ENCODE peak calls at places on chromosomes 13 and 19, in six cellular contexts. Y is neural progenitor cell, O is mammary epithelial cell, Q is DND-41, M is astrocyte, V is MM.1S. E is an unnamed sample.

GRCh38 chr13:79352107-79352506 is 53.9 kb downstream of the RBM26 start:
- DNase-seq in Y (no peak), O (no peak), Q (no peak), M (no peak), V (no peak), E (no peak)

GRCh38 chr13:97306646-97307045 is 84.5 kb downstream of the MBNL2 start:
- DNase-seq in Y (no peak), O (no peak), Q (no peak), M (no peak), V (no peak), E (peak; percentile 45)

GRCh38 chr13:98915563-98916348 is 62.1 kb downstream of the DOCK9 start:
- DNase-seq in Y (no peak), O (no peak), Q (no peak), M (no peak), V (no peak), E (no peak)

GRCh38 chr13:48078251-48078656 is 16.6 kb downstream of the MED4 start:
- DNase-seq in Y (no peak), O (peak; percentile 39), Q (peak; percentile 24), M (no peak), V (peak; percentile 75), E (peak; percentile 3)

GRCh38 chr13:34369925-34370324 is 552.0 kb downstream of the RFC3 start:
- DNase-seq in Y (no peak), O (no peak), Q (no peak), M (no peak), V (no peak), E (no peak)

GRCh38 chr19:15246198-15246481 is 13.9 kb upstream of the EPHX3 start:
- DNase-seq in Y (no peak), O (no peak), Q (no peak), M (no peak), V (no peak), E (no peak)

GRCh38 chr13:34070006-34070405 is 252.1 kb downstream of the RFC3 start:
- DNase-seq in Y (no peak), O (peak; percentile 67), Q (no peak), M (peak; percentile 66), V (no peak), E (peak; percentile 73)

GRCh38 chr19:5265260-5265659 is 75.4 kb downstream of the PTPRS start:
- DNase-seq in Y (no peak), O (no peak), Q (no peak), M (no peak), V (no peak), E (no peak)

GRCh38 chr19:47991191-47991808 is 670 bp downstream of the BSPH1 start:
- DNase-seq in Y (no peak), O (no peak), Q (no peak), M (no peak), V (no peak), E (no peak)

GRCh38 chr13:110382229-110382628 is 75.1 kb downstream of the COL4A2 start:
- DNase-seq in Y (no peak), O (peak; percentile 81), Q (no peak), M (peak; percentile 87), V (no peak), E (peak; percentile 40)

GRCh38 chr13:33388254-33388998 is 102.9 kb upstream of the STARD13 start:
- DNase-seq in Y (no peak), O (peak; percentile 59), Q (no peak), M (no peak), V (no peak), E (no peak)

GRCh38 chr19:1098177-1099051 is 3.2 kb upstream of the POLR2E start:
- DNase-seq in Y (no peak), O (no peak), Q (no peak), M (no peak), V (no peak), E (no peak)

GRCh38 chr13:27666951-27667350 is 45.3 kb downstream of the POLR1D start:
- DNase-seq in Y (no peak), O (no peak), Q (no peak), M (no peak), V (no peak), E (no peak)

GRCh38 chr19:16661480-16662034 is 618 bp downstream of the TMEM38A start:
- DNase-seq in Y (peak; percentile 16), O (no peak), Q (no peak), M (no peak), V (peak; percentile 71), E (no peak)

GRCh38 chr13:102405499-102406079 is 3.7 kb upstream of the FGF14 start:
- DNase-seq in Y (peak; percentile 81), O (peak; percentile 3), Q (peak; percentile 24), M (peak; percentile 4), V (peak; percentile 42), E (peak; percentile 5)

GRCh38 chr13:30963794-30964193 is 31.3 kb downstream of the TEX26 start:
- DNase-seq in Y (no peak), O (peak; percentile 4), Q (no peak), M (no peak), V (no peak), E (peak; percentile 53)

GRCh38 chr19:49468746-49469447 is 5.1 kb upstream of the FLT3LG start:
- DNase-seq in Y (peak; percentile 94), O (no peak), Q (no peak), M (no peak), V (peak; percentile 94), E (peak; percentile 85)

GRCh38 chr19:43820098-43820860 is 6.8 kb upstream of the ZNF283 start:
- DNase-seq in Y (no peak), O (peak; percentile 57), Q (no peak), M (peak; percentile 35), V (no peak), E (peak; percentile 56)

GRCh38 chr13:61414136-61414535 is 1.5 kb downstream of the PCDH20 start:
- DNase-seq in Y (peak; percentile 31), O (no peak), Q (no peak), M (no peak), V (no peak), E (no peak)

GRCh38 chr13:61415749-61416148 is at the start of gene PCDH20:
- DNase-seq in Y (no peak), O (no peak), Q (no peak), M (no peak), V (no peak), E (peak; percentile 9)

GRCh38 chr13:61413572-61413971 is 2.1 kb downstream of the PCDH20 start:
- DNase-seq in Y (peak; percentile 51), O (no peak), Q (no peak), M (no peak), V (no peak), E (no peak)

GRCh38 chr13:61414686-61415664 is 674 bp downstream of the PCDH20 start:
- DNase-seq in Y (peak; percentile 91), O (peak; percentile 6), Q (no peak), M (peak; percentile 36), V (no peak), E (peak; percentile 47)

GRCh38 chr13:61417171-61417570 is 1.5 kb upstream of the PCDH20 start:
- DNase-seq in Y (no peak), O (no peak), Q (no peak), M (no peak), V (no peak), E (no peak)
- H3K4me2 ChIP-seq in Y (no peak overlapping the region), O (no peak overlapping the region), Q (no peak overlapping the region), M (no peak overlapping the region), V (no peak overlapping the region), E (no peak overlapping the region)

GRCh38 chr13:83423361-83423760 is 458.9 kb downstream of the SLITRK1 start:
- DNase-seq in Y (no peak), O (no peak), Q (no peak), M (no peak), V (no peak), E (no peak)
- H3K9ac ChIP-seq in Y (no peak overlapping the region), O (no peak overlapping the region), Q (no peak overlapping the region), M (no peak overlapping the region), V (no peak overlapping the region), E (no peak overlapping the region)

GRCh38 chr19:38263696-38264485 is 482 bp upstream of the SPINT2 start:
- DNase-seq in Y (no peak), O (peak; percentile 95), Q (no peak), M (peak; percentile 54), V (peak; percentile 79), E (no peak)
- TF ChIP-seq EZH2 in Y (no peak), O (no peak), Q (no peak), M (no peak), V (no peak), E (no peak)

DNA sequence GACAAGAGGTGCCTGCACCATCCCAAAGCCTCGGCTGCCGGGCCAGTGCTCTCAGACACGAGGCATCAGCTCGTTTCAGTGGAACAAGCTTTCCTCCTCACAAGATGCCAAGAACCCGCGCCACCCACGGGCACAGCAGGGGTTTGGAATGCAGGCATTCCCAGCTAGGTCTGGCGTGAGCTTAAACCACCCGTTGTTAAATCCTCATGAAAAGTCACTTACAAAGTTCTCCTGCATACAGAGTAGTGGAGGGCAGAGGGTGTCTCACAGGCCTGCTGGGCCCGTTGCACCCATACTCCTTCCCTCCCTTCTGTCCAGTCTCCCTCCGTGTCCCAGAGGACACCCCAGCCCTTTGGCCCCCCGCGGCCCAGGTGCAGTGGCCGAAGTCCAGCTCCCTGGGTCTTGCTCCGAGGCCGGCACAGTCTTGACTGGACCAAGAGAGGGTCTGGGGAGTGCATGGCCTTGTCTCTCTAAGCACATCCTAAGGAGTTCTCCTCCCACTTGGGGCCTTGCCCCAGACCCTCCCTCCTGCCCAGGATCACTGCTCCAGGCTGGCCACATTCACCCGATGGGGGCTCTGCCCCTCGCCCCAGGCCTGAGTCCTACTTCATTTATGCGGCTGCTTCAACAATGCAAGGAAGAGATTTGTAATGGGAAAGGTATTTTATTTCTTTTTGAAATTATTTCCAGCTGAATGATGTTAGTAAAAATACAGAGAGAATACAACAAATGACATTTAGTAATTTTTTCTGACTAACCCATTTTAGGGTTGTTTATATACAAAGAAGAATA is 35.2 kb upstream of the GRTP1 start:
- DNase-seq in Y (peak; percentile 61), O (no peak), Q (no peak), M (peak; percentile 59), V (no peak), E (peak; percentile 72)
- H3K4me2 ChIP-seq in Y (no peak overlapping the region), O (no peak overlapping the region), Q (no peak overlapping the region), M (peak overlapping the region; percentile 74), V (no peak overlapping the region), E (no peak overlapping the region)

GRCh38 chr13:46812398-46812797 is 15.4 kb upstream of the ESD start:
- DNase-seq in Y (no peak), O (no peak), Q (no peak), M (no peak), V (no peak), E (no peak)
- H3K9ac ChIP-seq in Y (no peak overlapping the region), O (no peak overlapping the region), Q (no peak overlapping the region), M (no peak overlapping the region), V (no peak overlapping the region), E (no peak overlapping the region)

DNA sequence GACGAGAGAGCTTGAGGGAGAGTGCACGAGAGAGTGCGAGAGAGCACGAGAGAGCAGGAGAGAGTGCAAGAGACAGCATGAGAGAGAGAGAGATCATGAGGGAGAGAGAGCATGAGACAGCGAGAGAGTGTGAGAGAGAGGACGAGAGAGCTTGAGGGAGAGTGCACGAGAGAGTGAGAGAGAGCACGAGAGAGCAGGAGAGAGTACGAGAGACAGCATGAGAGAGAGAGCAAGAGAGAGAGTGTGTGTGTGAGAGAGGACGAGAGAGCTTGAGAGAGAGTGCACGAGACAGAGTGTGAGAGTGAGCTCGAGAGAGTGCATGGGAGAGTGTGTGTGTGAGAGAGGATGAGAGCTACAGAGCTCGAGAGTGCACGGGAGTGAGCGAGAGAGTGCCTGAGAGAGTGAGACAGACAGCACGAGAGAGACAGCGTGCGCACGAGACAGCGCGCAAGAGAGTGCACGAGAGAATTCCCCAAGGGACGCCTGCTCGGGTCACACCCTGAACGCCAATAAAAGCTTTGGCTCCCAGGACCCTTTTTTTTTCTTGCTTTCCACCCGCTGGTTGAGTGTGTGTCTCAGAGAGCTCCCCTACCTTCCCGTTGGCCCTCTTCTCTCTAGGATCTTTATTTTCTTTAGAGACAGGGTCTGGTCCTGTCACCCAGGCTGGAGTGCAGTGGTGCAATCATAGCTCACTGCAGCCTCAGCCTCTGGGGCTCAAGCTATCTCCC is 3.7 kb downstream of the CD70 start:
- DNase-seq in Y (peak; percentile 43), O (peak; percentile 28), Q (no peak), M (no peak), V (no peak), E (peak; percentile 2)
- TF ChIP-seq EZH2 in Y (no peak), O (no peak), Q (no peak), M (no peak), V (no peak), E (no peak)